ENCODE peak calls at places on chromosome 5, in nine cellular contexts. E is GM23338, L is stomach, M is HepG2, H is HCT116, W is breast epithelium, A is spleen, G is transverse colon, D is upper lobe of left lung. P is an unnamed sample.

GRCh38 chr5:38613475-38613874 is 57.0 kb upstream of the LIFR start:
- DNase-seq in E (no peak), L (no peak), M (no peak), H (no peak), W (no peak), A (no peak), G (no peak), D (no peak), P (no peak)

GRCh38 chr5:176692835-176693476 is 45.7 kb downstream of the TSPAN17 start:
- DNase-seq in E (no peak), L (no peak), M (no peak), H (no peak), W (peak), A (no peak), G (peak), D (no peak), P (no peak)

GRCh38 chr5:156824800-156825199 is 25.3 kb upstream of the PPP1R2B start:
- DNase-seq in E (peak), L (no peak), M (peak), H (peak), W (no peak), A (no peak), G (no peak), D (no peak), P (no peak)

GRCh38 chr5:177405805-177406204 is 3.6 kb downstream of the F12 start:
- DNase-seq in E (no peak), L (no peak), M (no peak), H (no peak), W (no peak), A (peak), G (peak), D (no peak), P (no peak)

GRCh38 chr5:113199122-113199905 is 222.7 kb downstream of the DCP2 start:
- DNase-seq in E (no peak), L (no peak), M (no peak), H (no peak), W (no peak), A (no peak), G (no peak), D (no peak), P (peak)

GRCh38 chr5:35454011-35454525 is 163.6 kb upstream of the SPEF2 start:
- DNase-seq in E (no peak), L (no peak), M (no peak), H (no peak), W (no peak), A (no peak), G (no peak), D (no peak), P (no peak)

GRCh38 chr5:172860520-172861443 is 26.7 kb downstream of the ERGIC1 start:
- DNase-seq in E (no peak), L (peak), M (no peak), H (no peak), W (peak), A (peak), G (peak), D (peak), P (peak)

GRCh38 chr5:176881816-176882565 is 17.2 kb downstream of the HK3 start:
- DNase-seq in E (no peak), L (no peak), M (no peak), H (no peak), W (no peak), A (peak), G (no peak), D (peak), P (no peak)

GRCh38 chr5:148880696-148881095 is 54.3 kb downstream of the ADRB2 start:
- DNase-seq in E (no peak), L (no peak), M (no peak), H (no peak), W (no peak), A (no peak), G (no peak), D (no peak), P (no peak)

GRCh38 chr5:91928751-91929521 is 545.8 kb upstream of the ARRDC3 start:
- DNase-seq in E (peak), L (no peak), M (no peak), H (peak), W (no peak), A (no peak), G (no peak), D (no peak), P (peak)

GRCh38 chr5:159061834-159062530 is 37.7 kb downstream of the EBF1 start:
- DNase-seq in E (peak), L (no peak), M (no peak), H (no peak), W (no peak), A (no peak), G (no peak), D (no peak), P (peak)

GRCh38 chr5:40223884-40224402 is 455.8 kb upstream of the PTGER4 start:
- DNase-seq in E (no peak), L (no peak), M (no peak), H (no peak), W (no peak), A (no peak), G (no peak), D (no peak), P (peak)

GRCh38 chr5:16552666-16553343 is 64.0 kb downstream of the RETREG1 start:
- DNase-seq in E (peak), L (peak), M (peak), H (peak), W (peak), A (no peak), G (peak), D (no peak), P (peak)

GRCh38 chr5:82641362-82641988 is 363.3 kb upstream of the RPS23 start:
- DNase-seq in E (peak), L (peak), M (peak), H (peak), W (peak), A (no peak), G (peak), D (no peak), P (peak)

GRCh38 chr5:131810510-131811249 is 13.9 kb upstream of the FNIP1 start:
- DNase-seq in E (peak), L (no peak), M (peak), H (peak), W (no peak), A (no peak), G (no peak), D (no peak), P (peak)

GRCh38 chr5:74993743-74994142 is 58.6 kb downstream of the GCNT4 start:
- DNase-seq in E (no peak), L (peak), M (no peak), H (no peak), W (no peak), A (no peak), G (no peak), D (no peak), P (no peak)

GRCh38 chr5:176741566-176742211 is 68.7 kb upstream of the UNC5A start:
- DNase-seq in E (no peak), L (peak), M (no peak), H (no peak), W (no peak), A (peak), G (no peak), D (no peak), P (no peak)

GRCh38 chr5:175747539-175748060 is 89.7 kb downstream of the HRH2 start:
- DNase-seq in E (no peak), L (no peak), M (no peak), H (no peak), W (no peak), A (no peak), G (no peak), D (no peak), P (no peak)

GRCh38 chr5:138597660-138598400 is 22.6 kb upstream of the HSPA9 start:
- DNase-seq in E (no peak), L (no peak), M (no peak), H (no peak), W (no peak), A (no peak), G (no peak), D (peak), P (no peak)

GRCh38 chr5:98179791-98180755 is 593.4 kb upstream of the RGMB start:
- DNase-seq in E (no peak), L (no peak), M (no peak), H (no peak), W (no peak), A (no peak), G (no peak), D (no peak), P (no peak)

GRCh38 chr5:38607930-38608545 is 51.6 kb upstream of the LIFR start:
- DNase-seq in E (no peak), L (no peak), M (peak), H (no peak), W (no peak), A (no peak), G (no peak), D (no peak), P (peak)

GRCh38 chr5:34597034-34597433 is 59.1 kb upstream of the RAI14 start:
- DNase-seq in E (no peak), L (no peak), M (no peak), H (no peak), W (no peak), A (no peak), G (no peak), D (no peak), P (no peak)

GRCh38 chr5:114223866-114224265 is 138.0 kb upstream of the KCNN2 start:
- DNase-seq in E (peak), L (no peak), M (peak), H (peak), W (no peak), A (no peak), G (no peak), D (no peak), P (peak)
- TF ChIP-seq CTCF in E (peak), L (no peak), M (peak), H (peak), W (no peak), A (no peak), G (peak), D (peak), P (peak)

GRCh38 chr5:120697147-120697546 is 233.0 kb downstream of the PRR16 start:
- DNase-seq in E (no peak), L (no peak), M (no peak), H (no peak), W (no peak), A (no peak), G (no peak), D (no peak), P (no peak)
- TF ChIP-seq POLR2AphosphoS5 in E (peak), L (no peak), M (no peak), H (no peak), W (no peak), A (no peak), G (no peak), D (no peak), P (no peak)

GRCh38 chr5:133867341-133867740 is 101.1 kb downstream of the C5orf15 start:
- DNase-seq in E (no peak), L (no peak), M (no peak), H (no peak), W (no peak), A (no peak), G (no peak), D (no peak), P (no peak)

GRCh38 chr5:133867851-133868545 is 100.4 kb downstream of the C5orf15 start:
- DNase-seq in E (no peak), L (no peak), M (no peak), H (no peak), W (no peak), A (no peak), G (no peak), D (no peak), P (no peak)

GRCh38 chr5:133870661-133871060 is 97.8 kb downstream of the C5orf15 start:
- DNase-seq in E (no peak), L (no peak), M (no peak), H (no peak), W (peak), A (no peak), G (no peak), D (no peak), P (no peak)

GRCh38 chr5:133869675-133869978 is 98.8 kb downstream of the C5orf15 start:
- DNase-seq in E (no peak), L (peak), M (no peak), H (no peak), W (no peak), A (no peak), G (no peak), D (no peak), P (no peak)

GRCh38 chr5:133868946-133869674 is 99.3 kb downstream of the C5orf15 start:
- DNase-seq in E (peak), L (peak), M (peak), H (peak), W (peak), A (peak), G (peak), D (no peak), P (peak)
- H3K4me3 ChIP-seq in E (no peak), L (no peak), M (no peak), H (no peak), W (no peak), A (no peak), G (no peak), D (peak), P (no peak)

GRCh38 chr5:989961-990530 is 18.6 kb upstream of the NKD2 start:
- DNase-seq in E (peak), L (peak), M (no peak), H (no peak), W (peak), A (no peak), G (peak), D (peak), P (peak)
- TF ChIP-seq CTCF in E (peak), L (no peak), M (peak), H (peak), W (no peak), A (peak), G (peak), D (peak), P (peak)

P was measured in endothelial cell of umbilical vein.